ENCODE peak calls at places on chromosomes 11 and 22, in eight cellular contexts. One of them, this sample, is unnamed.

GRCh38 chr11:130124096-130124495 is 35.5 kb upstream of the ST14 start:
- DNase-seq in neural crest cell: no peak
- DNase-seq in cortex of kidney: no peak
- DNase-seq in T-helper 2 cell: no peak
- DNase-seq in RCC 7860: peak
- DNase-seq in GM04503: peak
- DNase-seq in lower leg skin: no peak
- DNase-seq in stimulated activated CD4-positive, alpha-beta T cell treated with anti-CD3 and anti-CD28 coated beads, TNF-alpha, amount 100 ng/mL, for 4 hours: no peak
- DNase-seq in this sample: peak

GRCh38 chr11:129317564-129317963 is 58.1 kb upstream of the BARX2 start:
- DNase-seq in neural crest cell: no peak
- DNase-seq in cortex of kidney: no peak
- DNase-seq in T-helper 2 cell: no peak
- DNase-seq in RCC 7860: no peak
- DNase-seq in GM04503: no peak
- DNase-seq in lower leg skin: no peak
- DNase-seq in stimulated activated CD4-positive, alpha-beta T cell treated with anti-CD3 and anti-CD28 coated beads, TNF-alpha, amount 100 ng/mL, for 4 hours: no peak
- DNase-seq in this sample: no peak

GRCh38 chr11:123122852-123123251 is 60.9 kb upstream of the HSPA8 start:
- DNase-seq in neural crest cell: no peak
- DNase-seq in cortex of kidney: no peak
- DNase-seq in T-helper 2 cell: no peak
- DNase-seq in RCC 7860: no peak
- DNase-seq in GM04503: no peak
- DNase-seq in lower leg skin: no peak
- DNase-seq in stimulated activated CD4-positive, alpha-beta T cell treated with anti-CD3 and anti-CD28 coated beads, TNF-alpha, amount 100 ng/mL, for 4 hours: no peak
- DNase-seq in this sample: no peak

GRCh38 chr11:111983187-111983986 is 41.8 kb upstream of the DLAT start:
- DNase-seq in neural crest cell: peak
- DNase-seq in cortex of kidney: no peak
- DNase-seq in T-helper 2 cell: no peak
- DNase-seq in RCC 7860: no peak
- DNase-seq in GM04503: no peak
- DNase-seq in lower leg skin: no peak
- DNase-seq in stimulated activated CD4-positive, alpha-beta T cell treated with anti-CD3 and anti-CD28 coated beads, TNF-alpha, amount 100 ng/mL, for 4 hours: no peak
- DNase-seq in this sample: peak

GRCh38 chr11:14967581-14968214 is 4.5 kb downstream of the CALCA start:
- DNase-seq in neural crest cell: no peak
- DNase-seq in cortex of kidney: no peak
- DNase-seq in T-helper 2 cell: no peak
- DNase-seq in RCC 7860: no peak
- DNase-seq in GM04503: no peak
- DNase-seq in lower leg skin: no peak
- DNase-seq in stimulated activated CD4-positive, alpha-beta T cell treated with anti-CD3 and anti-CD28 coated beads, TNF-alpha, amount 100 ng/mL, for 4 hours: no peak
- DNase-seq in this sample: no peak

GRCh38 chr11:1299621-1300020 is 9.8 kb downstream of the TOLLIP start:
- DNase-seq in neural crest cell: no peak
- DNase-seq in cortex of kidney: no peak
- DNase-seq in T-helper 2 cell: no peak
- DNase-seq in RCC 7860: no peak
- DNase-seq in GM04503: no peak
- DNase-seq in lower leg skin: peak
- DNase-seq in stimulated activated CD4-positive, alpha-beta T cell treated with anti-CD3 and anti-CD28 coated beads, TNF-alpha, amount 100 ng/mL, for 4 hours: no peak
- DNase-seq in this sample: no peak

GRCh38 chr22:47564651-47565050 is 802.2 kb downstream of the TBC1D22A start:
- DNase-seq in neural crest cell: no peak
- DNase-seq in cortex of kidney: no peak
- DNase-seq in T-helper 2 cell: no peak
- DNase-seq in RCC 7860: no peak
- DNase-seq in GM04503: no peak
- DNase-seq in lower leg skin: peak
- DNase-seq in stimulated activated CD4-positive, alpha-beta T cell treated with anti-CD3 and anti-CD28 coated beads, TNF-alpha, amount 100 ng/mL, for 4 hours: no peak
- DNase-seq in this sample: no peak

GRCh38 chr11:10866893-10867331 is 9.1 kb upstream of the ZBED5 start:
- DNase-seq in neural crest cell: no peak
- DNase-seq in cortex of kidney: no peak
- DNase-seq in T-helper 2 cell: no peak
- DNase-seq in RCC 7860: peak
- DNase-seq in GM04503: no peak
- DNase-seq in lower leg skin: no peak
- DNase-seq in stimulated activated CD4-positive, alpha-beta T cell treated with anti-CD3 and anti-CD28 coated beads, TNF-alpha, amount 100 ng/mL, for 4 hours: no peak
- DNase-seq in this sample: peak

GRCh38 chr22:47294222-47294532 is 531.7 kb downstream of the TBC1D22A start:
- DNase-seq in neural crest cell: no peak
- DNase-seq in cortex of kidney: no peak
- DNase-seq in T-helper 2 cell: no peak
- DNase-seq in RCC 7860: peak
- DNase-seq in GM04503: peak
- DNase-seq in lower leg skin: peak
- DNase-seq in stimulated activated CD4-positive, alpha-beta T cell treated with anti-CD3 and anti-CD28 coated beads, TNF-alpha, amount 100 ng/mL, for 4 hours: no peak
- DNase-seq in this sample: peak

GRCh38 chr11:1308745-1309497 is 511 bp downstream of the TOLLIP start:
- DNase-seq in neural crest cell: no peak
- DNase-seq in cortex of kidney: no peak
- DNase-seq in T-helper 2 cell: no peak
- DNase-seq in RCC 7860: no peak
- DNase-seq in GM04503: no peak
- DNase-seq in lower leg skin: peak
- DNase-seq in stimulated activated CD4-positive, alpha-beta T cell treated with anti-CD3 and anti-CD28 coated beads, TNF-alpha, amount 100 ng/mL, for 4 hours: no peak
- DNase-seq in this sample: no peak

GRCh38 chr11:12704049-12704448 is 29.8 kb downstream of the TEAD1 start:
- DNase-seq in neural crest cell: no peak
- DNase-seq in cortex of kidney: no peak
- DNase-seq in T-helper 2 cell: no peak
- DNase-seq in RCC 7860: no peak
- DNase-seq in GM04503: no peak
- DNase-seq in lower leg skin: no peak
- DNase-seq in stimulated activated CD4-positive, alpha-beta T cell treated with anti-CD3 and anti-CD28 coated beads, TNF-alpha, amount 100 ng/mL, for 4 hours: no peak
- DNase-seq in this sample: no peak

GRCh38 chr22:30763815-30764686 is 69.4 kb downstream of the OSBP2 start:
- DNase-seq in neural crest cell: peak
- DNase-seq in cortex of kidney: no peak
- DNase-seq in T-helper 2 cell: peak
- DNase-seq in RCC 7860: peak
- DNase-seq in GM04503: no peak
- DNase-seq in lower leg skin: no peak
- DNase-seq in stimulated activated CD4-positive, alpha-beta T cell treated with anti-CD3 and anti-CD28 coated beads, TNF-alpha, amount 100 ng/mL, for 4 hours: peak
- DNase-seq in this sample: peak

GRCh38 chr11:120391297-120391696 is 55.1 kb downstream of the ARHGEF12 start:
- DNase-seq in neural crest cell: peak
- DNase-seq in cortex of kidney: no peak
- DNase-seq in T-helper 2 cell: no peak
- DNase-seq in RCC 7860: no peak
- DNase-seq in GM04503: no peak
- DNase-seq in lower leg skin: no peak
- DNase-seq in stimulated activated CD4-positive, alpha-beta T cell treated with anti-CD3 and anti-CD28 coated beads, TNF-alpha, amount 100 ng/mL, for 4 hours: no peak
- DNase-seq in this sample: peak

GRCh38 chr11:69044111-69045013 is 4.4 kb upstream of the TPCN2 start:
- DNase-seq in neural crest cell: peak
- DNase-seq in cortex of kidney: no peak
- DNase-seq in T-helper 2 cell: no peak
- DNase-seq in RCC 7860: peak
- DNase-seq in GM04503: peak
- DNase-seq in lower leg skin: no peak
- DNase-seq in stimulated activated CD4-positive, alpha-beta T cell treated with anti-CD3 and anti-CD28 coated beads, TNF-alpha, amount 100 ng/mL, for 4 hours: no peak
- DNase-seq in this sample: peak

GRCh38 chr11:104191124-104191523 is 27.2 kb upstream of the PDGFD start:
- DNase-seq in neural crest cell: no peak
- DNase-seq in cortex of kidney: no peak
- DNase-seq in T-helper 2 cell: no peak
- DNase-seq in RCC 7860: no peak
- DNase-seq in GM04503: no peak
- DNase-seq in lower leg skin: no peak
- DNase-seq in stimulated activated CD4-positive, alpha-beta T cell treated with anti-CD3 and anti-CD28 coated beads, TNF-alpha, amount 100 ng/mL, for 4 hours: no peak
- DNase-seq in this sample: peak

GRCh38 chr11:2837096-2837601 is 48.4 kb downstream of the CDKN1C start:
- DNase-seq in neural crest cell: peak
- DNase-seq in cortex of kidney: no peak
- DNase-seq in T-helper 2 cell: no peak
- DNase-seq in RCC 7860: no peak
- DNase-seq in GM04503: peak
- DNase-seq in lower leg skin: peak
- DNase-seq in stimulated activated CD4-positive, alpha-beta T cell treated with anti-CD3 and anti-CD28 coated beads, TNF-alpha, amount 100 ng/mL, for 4 hours: no peak
- DNase-seq in this sample: peak

GRCh38 chr22:46833228-46833627 is 70.8 kb downstream of the TBC1D22A start:
- DNase-seq in neural crest cell: no peak
- DNase-seq in cortex of kidney: no peak
- DNase-seq in T-helper 2 cell: no peak
- DNase-seq in RCC 7860: no peak
- DNase-seq in GM04503: no peak
- DNase-seq in lower leg skin: no peak
- DNase-seq in stimulated activated CD4-positive, alpha-beta T cell treated with anti-CD3 and anti-CD28 coated beads, TNF-alpha, amount 100 ng/mL, for 4 hours: no peak
- DNase-seq in this sample: peak

GRCh38 chr11:128553662-128554392 is 33.5 kb downstream of the ETS1 start:
- DNase-seq in neural crest cell: no peak
- DNase-seq in cortex of kidney: no peak
- DNase-seq in T-helper 2 cell: no peak
- DNase-seq in RCC 7860: no peak
- DNase-seq in GM04503: no peak
- DNase-seq in lower leg skin: no peak
- DNase-seq in stimulated activated CD4-positive, alpha-beta T cell treated with anti-CD3 and anti-CD28 coated beads, TNF-alpha, amount 100 ng/mL, for 4 hours: no peak
- DNase-seq in this sample: no peak

GRCh38 chr11:33000181-33000580 is 15.5 kb upstream of the DEPDC7 start:
- DNase-seq in neural crest cell: no peak
- DNase-seq in cortex of kidney: no peak
- DNase-seq in T-helper 2 cell: no peak
- DNase-seq in RCC 7860: no peak
- DNase-seq in GM04503: peak
- DNase-seq in lower leg skin: no peak
- DNase-seq in stimulated activated CD4-positive, alpha-beta T cell treated with anti-CD3 and anti-CD28 coated beads, TNF-alpha, amount 100 ng/mL, for 4 hours: no peak
- DNase-seq in this sample: no peak

GRCh38 chr11:77589521-77590193 is at the start of gene AQP11:
- DNase-seq in neural crest cell: peak
- DNase-seq in cortex of kidney: no peak
- DNase-seq in T-helper 2 cell: peak
- DNase-seq in RCC 7860: peak
- DNase-seq in GM04503: no peak
- DNase-seq in lower leg skin: peak
- DNase-seq in stimulated activated CD4-positive, alpha-beta T cell treated with anti-CD3 and anti-CD28 coated beads, TNF-alpha, amount 100 ng/mL, for 4 hours: peak
- DNase-seq in this sample: peak

GRCh38 chr22:44622147-44622427 is 79.9 kb upstream of the PRR5 start:
- DNase-seq in neural crest cell: no peak
- DNase-seq in cortex of kidney: no peak
- DNase-seq in T-helper 2 cell: peak
- DNase-seq in RCC 7860: no peak
- DNase-seq in GM04503: no peak
- DNase-seq in lower leg skin: no peak
- DNase-seq in stimulated activated CD4-positive, alpha-beta T cell treated with anti-CD3 and anti-CD28 coated beads, TNF-alpha, amount 100 ng/mL, for 4 hours: no peak
- DNase-seq in this sample: no peak

GRCh38 chr11:10459029-10459970 is 4.2 kb downstream of the AMPD3 start:
- DNase-seq in neural crest cell: no peak
- DNase-seq in cortex of kidney: no peak
- DNase-seq in T-helper 2 cell: peak
- DNase-seq in RCC 7860: no peak
- DNase-seq in GM04503: no peak
- DNase-seq in lower leg skin: peak
- DNase-seq in stimulated activated CD4-positive, alpha-beta T cell treated with anti-CD3 and anti-CD28 coated beads, TNF-alpha, amount 100 ng/mL, for 4 hours: peak
- DNase-seq in this sample: peak

GRCh38 chr11:119262668-119263351 is 54.1 kb downstream of the MCAM start:
- DNase-seq in neural crest cell: no peak
- DNase-seq in cortex of kidney: no peak
- DNase-seq in T-helper 2 cell: no peak
- DNase-seq in RCC 7860: peak
- DNase-seq in GM04503: no peak
- DNase-seq in lower leg skin: no peak
- DNase-seq in stimulated activated CD4-positive, alpha-beta T cell treated with anti-CD3 and anti-CD28 coated beads, TNF-alpha, amount 100 ng/mL, for 4 hours: no peak
- DNase-seq in this sample: no peak

GRCh38 chr11:100849009-100849913 is 162.2 kb downstream of the ARHGAP42 start:
- DNase-seq in neural crest cell: no peak
- DNase-seq in cortex of kidney: no peak
- DNase-seq in T-helper 2 cell: no peak
- DNase-seq in RCC 7860: no peak
- DNase-seq in GM04503: peak
- DNase-seq in lower leg skin: no peak
- DNase-seq in stimulated activated CD4-positive, alpha-beta T cell treated with anti-CD3 and anti-CD28 coated beads, TNF-alpha, amount 100 ng/mL, for 4 hours: no peak
- DNase-seq in this sample: peak

GRCh38 chr11:129530154-129530895 is 154.7 kb downstream of the BARX2 start:
- DNase-seq in neural crest cell: peak
- DNase-seq in cortex of kidney: no peak
- DNase-seq in T-helper 2 cell: no peak
- DNase-seq in RCC 7860: no peak
- DNase-seq in GM04503: no peak
- DNase-seq in lower leg skin: no peak
- DNase-seq in stimulated activated CD4-positive, alpha-beta T cell treated with anti-CD3 and anti-CD28 coated beads, TNF-alpha, amount 100 ng/mL, for 4 hours: no peak
- DNase-seq in this sample: no peak

GRCh38 chr22:41557401-41558240 is 3.2 kb upstream of the CSDC2 start:
- DNase-seq in neural crest cell: peak
- DNase-seq in cortex of kidney: no peak
- DNase-seq in T-helper 2 cell: no peak
- DNase-seq in RCC 7860: no peak
- DNase-seq in GM04503: no peak
- DNase-seq in lower leg skin: no peak
- DNase-seq in stimulated activated CD4-positive, alpha-beta T cell treated with anti-CD3 and anti-CD28 coated beads, TNF-alpha, amount 100 ng/mL, for 4 hours: no peak
- DNase-seq in this sample: no peak

GRCh38 chr22:27588915-27589314 is 212.6 kb downstream of the MN1 start:
- DNase-seq in neural crest cell: no peak
- DNase-seq in cortex of kidney: no peak
- DNase-seq in T-helper 2 cell: no peak
- DNase-seq in RCC 7860: no peak
- DNase-seq in GM04503: no peak
- DNase-seq in lower leg skin: no peak
- DNase-seq in stimulated activated CD4-positive, alpha-beta T cell treated with anti-CD3 and anti-CD28 coated beads, TNF-alpha, amount 100 ng/mL, for 4 hours: no peak
- DNase-seq in this sample: no peak

GRCh38 chr22:41799486-41800347 is 762 bp upstream of the CCDC134 start:
- DNase-seq in neural crest cell: peak
- DNase-seq in cortex of kidney: no peak
- DNase-seq in T-helper 2 cell: no peak
- DNase-seq in RCC 7860: no peak
- DNase-seq in GM04503: no peak
- DNase-seq in lower leg skin: peak
- DNase-seq in stimulated activated CD4-positive, alpha-beta T cell treated with anti-CD3 and anti-CD28 coated beads, TNF-alpha, amount 100 ng/mL, for 4 hours: no peak
- DNase-seq in this sample: peak

GRCh38 chr11:3380706-3381570 is 2.0 kb upstream of the ZNF195 start:
- DNase-seq in neural crest cell: no peak
- DNase-seq in cortex of kidney: no peak
- DNase-seq in T-helper 2 cell: no peak
- DNase-seq in RCC 7860: no peak
- DNase-seq in GM04503: no peak
- DNase-seq in lower leg skin: no peak
- DNase-seq in stimulated activated CD4-positive, alpha-beta T cell treated with anti-CD3 and anti-CD28 coated beads, TNF-alpha, amount 100 ng/mL, for 4 hours: no peak
- DNase-seq in this sample: peak

This sample was measured in cardiac muscle cell.